ENCODE peak calls at places on chromosomes 2 and 18, in four cellular contexts. J, Q, Y and H are unnamed samples.
A peak's percentile ranks its signal among the peaks of the same experiment; 100 is the strongest.

GRCh38 chr2:223523541-223523940 is 78.6 kb downstream of the SCG2 start:
- DNase-seq in J (no peak), Q (no peak), Y (peak; percentile 46), H (no peak)

GRCh38 chr2:197251576-197251975 is 59.0 kb downstream of the ANKRD44 start:
- DNase-seq in J (no peak), Q (no peak), Y (peak; percentile 10), H (no peak)

GRCh38 chr2:144426981-144427479 is 92.9 kb downstream of the ZEB2 start:
- DNase-seq in J (no peak), Q (no peak), Y (peak; percentile 89), H (peak; percentile 63)

GRCh38 chr2:73323551-73323950 is 30.2 kb upstream of the EGR4 start:
- DNase-seq in J (no peak), Q (no peak), Y (no peak), H (no peak)

GRCh38 chr2:233449921-233450853 is 95.9 kb downstream of the DGKD start:
- DNase-seq in J (no peak), Q (no peak), Y (no peak), H (no peak)

GRCh38 chr2:239502430-239503221 is 101.8 kb upstream of the HDAC4 start:
- DNase-seq in J (no peak), Q (no peak), Y (no peak), H (no peak)

GRCh38 chr2:137333386-137333972 is 568.1 kb downstream of the THSD7B start:
- DNase-seq in J (no peak), Q (no peak), Y (no peak), H (no peak)

GRCh38 chr18:63131106-63131943 is 188.2 kb downstream of the BCL2 start:
- DNase-seq in J (peak; percentile 43), Q (no peak), Y (peak; percentile 59), H (peak; percentile 59)

GRCh38 chr2:99806758-99807157 is 316.9 kb upstream of the REV1 start:
- DNase-seq in J (no peak), Q (no peak), Y (peak; percentile 81), H (no peak)

GRCh38 chr2:143296089-143296488 is 166.9 kb downstream of the ARHGAP15 start:
- DNase-seq in J (no peak), Q (no peak), Y (no peak), H (peak; percentile 3)

GRCh38 chr18:11504962-11505361 is 104.4 kb upstream of the SLC35G4 start:
- DNase-seq in J (no peak), Q (no peak), Y (no peak), H (no peak)

GRCh38 chr18:22391571-22392359 is 25.9 kb downstream of the CTAGE1 start:
- DNase-seq in J (no peak), Q (no peak), Y (peak; percentile 96), H (no peak)

GRCh38 chr2:173962583-173963110 is 2.5 kb downstream of the SP3 start:
- DNase-seq in J (no peak), Q (no peak), Y (no peak), H (no peak)

GRCh38 chr18:56257215-56257614 is 381.2 kb downstream of the TXNL1 start:
- DNase-seq in J (no peak), Q (no peak), Y (peak; percentile 96), H (no peak)

GRCh38 chr18:80157708-80158343 is 48.8 kb downstream of the ADNP2 start:
- DNase-seq in J (peak; percentile 63), Q (no peak), Y (peak; percentile 74), H (peak; percentile 67)

GRCh38 chr2:122885436-122885835 is 1130.0 kb downstream of the TSN start:
- DNase-seq in J (no peak), Q (no peak), Y (no peak), H (no peak)

GRCh38 chr18:5073026-5073944 is 123.8 kb downstream of the AKAIN1 start:
- DNase-seq in J (peak; percentile 35), Q (no peak), Y (peak; percentile 15), H (peak; percentile 77)

GRCh38 chr2:165646321-165646801 is 147.7 kb downstream of the GALNT3 start:
- DNase-seq in J (no peak), Q (no peak), Y (no peak), H (no peak)

GRCh38 chr18:23281626-23282436 is 146.5 kb downstream of the CABLES1 start:
- DNase-seq in J (no peak), Q (no peak), Y (no peak), H (peak; percentile 69)

GRCh38 chr2:75390184-75390583 is 170.6 kb downstream of the EVA1A start:
- DNase-seq in J (no peak), Q (no peak), Y (no peak), H (no peak)

GRCh38 chr18:13577091-13577697 is 149.2 kb downstream of the FAM210A start:
- DNase-seq in J (no peak), Q (no peak), Y (peak; percentile 7), H (no peak)

GRCh38 chr2:30738141-30738911 is 68.9 kb downstream of the CAPN13 start:
- DNase-seq in J (no peak), Q (no peak), Y (no peak), H (no peak)

GRCh38 chr2:113795405-113795920 is 39.0 kb upstream of the SLC35F5 start:
- DNase-seq in J (no peak), Q (no peak), Y (peak; percentile 23), H (no peak)

GRCh38 chr18:74450626-74451025 is 6.5 kb downstream of the DIPK1C start:
- DNase-seq in J (no peak), Q (no peak), Y (no peak), H (no peak)

GRCh38 chr2:141316606-141317005 is 814.2 kb downstream of the LRP1B start:
- DNase-seq in J (no peak), Q (no peak), Y (no peak), H (peak; percentile 21)

GRCh38 chr2:135913726-135914365 is 37.6 kb upstream of the MCM6 start:
- DNase-seq in J (peak; percentile 40), Q (no peak), Y (peak; percentile 47), H (peak; percentile 44)

GRCh38 chr2:204072443-204073324 is 136.1 kb downstream of the ICOS start:
- DNase-seq in J (peak; percentile 31), Q (peak; percentile 38), Y (no peak), H (peak; percentile 78)

GRCh38 chr2:109471656-109472055 is 142.1 kb downstream of the SEPTIN10 start:
- DNase-seq in J (no peak), Q (no peak), Y (no peak), H (no peak)

GRCh38 chr2:109473616-109474318 is 140.0 kb downstream of the SEPTIN10 start:
- DNase-seq in J (no peak), Q (no peak), Y (no peak), H (no peak)

GRCh38 chr2:109474319-109474825 is 139.4 kb downstream of the SEPTIN10 start:
- DNase-seq in J (no peak), Q (no peak), Y (no peak), H (no peak)

GRCh38 chr2:109472331-109473005 is 141.3 kb downstream of the SEPTIN10 start:
- DNase-seq in J (no peak), Q (no peak), Y (no peak), H (no peak)

DNA sequence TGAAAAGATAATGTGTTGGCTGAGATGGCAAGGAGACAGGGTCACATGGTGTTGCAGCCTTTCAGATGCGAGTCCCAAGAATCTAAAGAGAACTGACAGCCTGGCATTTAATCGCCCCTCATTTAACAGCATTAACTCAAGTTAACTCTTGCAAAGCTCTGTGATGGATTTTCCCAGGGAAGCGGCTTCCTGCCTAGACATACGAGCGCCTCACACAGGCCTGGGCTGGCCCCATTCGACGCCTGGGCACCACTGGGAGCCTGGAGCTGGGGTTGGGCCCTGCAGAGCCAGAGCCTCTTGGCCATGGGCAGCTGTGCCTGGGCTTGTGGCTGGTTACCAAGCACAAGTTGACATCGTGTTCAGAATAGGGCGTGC is 140.8 kb downstream of the SEPTIN10 start:
- DNase-seq in J (no peak), Q (no peak), Y (no peak), H (no peak)
- H4K8ac ChIP-seq in J (no peak overlapping the region), Q (no peak overlapping the region), Y (no peak overlapping the region), H (no peak overlapping the region)

GRCh38 chr2:11465485-11466306 is at the start of gene E2F6:
- DNase-seq in J (peak; percentile 91), Q (peak; percentile 73), Y (peak; percentile 90), H (peak; percentile 96)

GRCh38 chr2:11467749-11468148 is 1.8 kb upstream of the E2F6 start:
- DNase-seq in J (no peak), Q (no peak), Y (no peak), H (no peak)

GRCh38 chr2:11466307-11467125 is 555 bp upstream of the E2F6 start:
- DNase-seq in J (no peak), Q (no peak), Y (no peak), H (no peak)

GRCh38 chr2:11465110-11465484 is 864 bp downstream of the E2F6 start:
- DNase-seq in J (no peak), Q (no peak), Y (no peak), H (no peak)

GRCh38 chr2:11467126-11467649 is 1.2 kb upstream of the E2F6 start:
- DNase-seq in J (no peak), Q (no peak), Y (no peak), H (no peak)
- H3K4me3 ChIP-seq in J (no peak overlapping the region), Q (no peak overlapping the region), Y (no peak overlapping the region), H (no peak overlapping the region)

DNA sequence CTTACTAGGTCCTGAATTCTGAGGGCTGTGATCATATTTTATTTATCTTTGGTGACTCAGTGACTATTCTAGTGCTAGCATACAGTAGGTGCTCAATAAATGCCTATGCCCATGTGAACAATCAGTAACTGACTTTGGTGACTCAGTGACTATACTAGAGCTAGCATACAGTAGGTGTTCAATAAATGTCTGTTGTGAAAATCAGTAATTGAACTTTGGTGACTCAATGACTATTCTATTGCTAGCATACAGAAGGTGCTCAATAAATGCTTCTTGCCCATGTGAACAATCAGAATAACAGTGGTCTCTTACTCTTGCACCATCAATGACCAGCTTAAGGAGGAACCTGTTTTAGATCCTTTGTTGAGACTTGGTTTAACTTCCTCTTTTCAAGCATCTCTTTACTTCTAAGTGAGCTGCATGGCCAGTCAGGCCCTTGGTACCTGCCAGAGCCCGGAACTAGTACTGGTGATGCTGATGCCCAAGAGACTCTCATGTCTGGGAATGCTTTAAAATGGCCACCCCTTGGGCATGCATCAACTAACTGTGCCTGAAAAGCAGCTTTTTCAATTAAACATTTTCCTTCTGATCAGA is 214.9 kb upstream of the SPRED2 start:
- DNase-seq in J (no peak), Q (no peak), Y (no peak), H (no peak)
- H4K8ac ChIP-seq in J (no peak overlapping the region), Q (no peak overlapping the region), Y (no peak overlapping the region), H (no peak overlapping the region)

GRCh38 chr2:237596856-237597679 is 6.5 kb upstream of the RAB17 start:
- DNase-seq in J (no peak), Q (no peak), Y (no peak), H (no peak)

GRCh38 chr2:237596518-237596855 is 6.0 kb upstream of the RAB17 start:
- DNase-seq in J (no peak), Q (no peak), Y (no peak), H (no peak)

GRCh38 chr2:237599465-237600110 is 9.1 kb upstream of the RAB17 start:
- DNase-seq in J (no peak), Q (no peak), Y (no peak), H (no peak)

GRCh38 chr2:237598468-237599208 is 8.1 kb upstream of the RAB17 start:
- DNase-seq in J (no peak), Q (no peak), Y (no peak), H (no peak)

GRCh38 chr2:237597680-237598145 is 7.2 kb upstream of the RAB17 start:
- DNase-seq in J (no peak), Q (no peak), Y (no peak), H (no peak)
- H3K4me3 ChIP-seq in J (no peak overlapping the region), Q (no peak overlapping the region), Y (no peak overlapping the region), H (no peak overlapping the region)

GRCh38 chr2:8606226-8606625 is 75.6 kb upstream of the ID2 start:
- DNase-seq in J (no peak), Q (no peak), Y (no peak), H (no peak)
- H4K8ac ChIP-seq in J (no peak overlapping the region), Q (no peak overlapping the region), Y (no peak overlapping the region), H (no peak overlapping the region)

GRCh38 chr2:39018633-39019032 is 102.2 kb downstream of the SOS1 start:
- DNase-seq in J (no peak), Q (no peak), Y (no peak), H (no peak)
- H3K4me3 ChIP-seq in J (no peak overlapping the region), Q (no peak overlapping the region), Y (no peak overlapping the region), H (no peak overlapping the region)